ENCODE peak calls at places on chromosomes 3 and 15, in five cellular contexts. O, Q, Y, T and S are unnamed samples.

GRCh38 chr15:56598991-56599390 is 134.1 kb upstream of the MNS1 start:
- DNase-seq in Y (peak; percentile 55), T (no peak), O (no peak), Q (no peak), S (no peak)

GRCh38 chr15:39922450-39923092 is 2.5 kb upstream of the GPR176 start:
- DNase-seq in O (no peak), T (no peak), Q (no peak), Y (no peak), S (no peak)

GRCh38 chr15:43776101-43776717 is 557 bp downstream of the ELL3 start:
- DNase-seq in O (no peak), T (peak; percentile 40), Y (no peak), Q (peak; percentile 87), S (peak; percentile 74)

GRCh38 chr3:60055765-60056164 is 1005.9 kb upstream of the CFAP20DC start:
- DNase-seq in Y (peak; percentile 82), T (no peak), O (no peak), Q (no peak), S (no peak)

GRCh38 chr3:161558256-161558655 is 61.6 kb downstream of the OTOL1 start:
- DNase-seq in O (no peak), Y (peak; percentile 72), Q (no peak), T (no peak), S (no peak)

GRCh38 chr3:98532709-98533571 is 1.2 kb downstream of the GPR15 start:
- DNase-seq in T (no peak), O (no peak), Y (no peak), Q (no peak), S (no peak)

GRCh38 chr3:101702726-101703125 is 16.2 kb upstream of the RPL24 start:
- DNase-seq in Q (no peak), T (no peak), O (no peak), Y (no peak), S (no peak)

GRCh38 chr3:2465842-2466241 is 367.2 kb downstream of the CNTN4 start:
- DNase-seq in O (no peak), T (no peak), Y (no peak), Q (no peak), S (no peak)

GRCh38 chr15:39367591-39367990 is 213.3 kb upstream of the THBS1 start:
- DNase-seq in T (no peak), Y (peak; percentile 37), O (no peak), Q (no peak), S (no peak)

GRCh38 chr15:89018235-89018634 is 70.0 kb upstream of the ABHD2 start:
- DNase-seq in Y (peak; percentile 42), O (peak; percentile 67), Q (no peak), T (peak; percentile 7), S (peak; percentile 61)

GRCh38 chr3:140717915-140718314 is 40.1 kb downstream of the TRIM42 start:
- DNase-seq in O (no peak), T (no peak), Q (no peak), Y (no peak), S (no peak)

GRCh38 chr15:69573815-69574472 is 121.3 kb downstream of the RPLP1 start:
- DNase-seq in O (no peak), Q (peak; percentile 22), Y (peak; percentile 79), T (no peak), S (no peak)

GRCh38 chr3:35544976-35545375 is 94.3 kb upstream of the ARPP21 start:
- DNase-seq in Y (no peak), T (no peak), Q (no peak), O (no peak), S (no peak)

GRCh38 chr15:85118173-85118572 is 136.5 kb downstream of the PDE8A start:
- DNase-seq in T (no peak), Q (no peak), Y (no peak), O (no peak), S (no peak)

GRCh38 chr3:156781310-156782230 is 44.6 kb upstream of the LEKR1 start:
- DNase-seq in Y (peak; percentile 73), T (no peak), O (no peak), Q (no peak), S (no peak)

GRCh38 chr3:151228291-151229125 is 25.5 kb upstream of the GPR171 start:
- DNase-seq in T (no peak), O (no peak), Q (no peak), Y (peak; percentile 89), S (no peak)

GRCh38 chr15:23616536-23616935 is 31.1 kb downstream of the MAGEL2 start:
- DNase-seq in Y (no peak), T (no peak), Q (no peak), O (no peak), S (no peak)

GRCh38 chr3:72319202-72320095 is 528.8 kb downstream of the SHQ1 start:
- DNase-seq in T (no peak), Y (peak; percentile 63), Q (no peak), O (no peak), S (no peak)

GRCh38 chr3:33915796-33916589 is 117.6 kb downstream of the PDCD6IP start:
- DNase-seq in Q (no peak), O (no peak), Y (peak; percentile 33), T (no peak), S (no peak)

GRCh38 chr3:174675426-174675825 is 183.7 kb upstream of the NAALADL2 start:
- DNase-seq in Y (no peak), Q (no peak), O (no peak), T (no peak), S (no peak)

GRCh38 chr3:127216415-127217261 is 23.7 kb downstream of the PRR23E start:
- DNase-seq in Q (no peak), T (no peak), Y (no peak), O (no peak), S (no peak)

GRCh38 chr15:90191795-90192494 is 9.2 kb upstream of the SEMA4B start:
- DNase-seq in Y (peak; percentile 29), T (peak; percentile 98), Q (peak; percentile 89), O (peak; percentile 95), S (peak; percentile 79)
- TF ChIP-seq CTCF in Y (no peak), T (no peak), Q (no peak), O (no peak), S (no peak)

GRCh38 chr3:134317106-134317947 is 56.9 kb downstream of the AMOTL2 start:
- DNase-seq in T (no peak), Q (no peak), O (no peak), Y (peak; percentile 64), S (no peak)
- H3K4me1 ChIP-seq in T (peaks cover 13% of the 10 kb centered on the region), Q (no peaks in the 10 kb centered on the region), O (peaks cover 35% of the 10 kb centered on the region), Y (peaks cover 32% of the 10 kb centered on the region), S (peaks cover 37% of the 10 kb centered on the region)

GRCh38 chr15:30033211-30033610 is 49.5 kb upstream of the GOLGA8J start:
- DNase-seq in O (no peak), Q (no peak), Y (no peak), T (no peak), S (no peak)

GRCh38 chr15:30033763-30034162 is 49.0 kb upstream of the GOLGA8J start:
- DNase-seq in Y (no peak), T (no peak), Q (no peak), O (no peak), S (no peak)

GRCh38 chr15:30036304-30036703 is 46.5 kb upstream of the GOLGA8J start:
- DNase-seq in T (no peak), Y (no peak), Q (no peak), O (no peak), S (no peak)

DNA sequence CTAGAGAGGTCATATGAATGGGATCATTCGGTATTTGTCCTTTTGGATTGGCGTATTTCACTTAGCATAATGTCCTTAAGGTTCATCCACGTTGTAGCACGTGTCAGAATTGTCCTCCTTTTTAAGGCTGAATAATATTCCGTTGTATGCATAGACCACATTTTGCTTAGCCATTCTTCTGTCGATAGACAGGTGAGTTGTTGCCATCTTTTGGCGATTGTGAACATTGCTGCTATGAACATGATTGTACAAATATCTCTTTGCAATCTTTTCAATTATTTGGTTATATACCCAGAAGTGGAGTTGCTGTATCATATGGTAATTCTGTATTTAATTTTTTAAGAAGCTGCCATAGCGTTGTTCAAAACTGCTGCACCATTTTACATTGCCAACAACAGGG is 52.4 kb upstream of the GOLGA8J start:
- DNase-seq in O (no peak), T (no peak), Q (no peak), Y (no peak), S (no peak)
- TF ChIP-seq CTCF in O (no peak), T (no peak), Q (peak; percentile 23), Y (no peak), S (no peak)

GRCh38 chr15:92904832-92905640 is 4.9 kb downstream of the CHD2 start:
- DNase-seq in T (no peak), O (no peak), Q (no peak), Y (no peak), S (no peak)
- H3K4me1 ChIP-seq in T (peaks cover 26% of the 10 kb centered on the region), O (peaks cover 74% of the 10 kb centered on the region), Q (peaks cover 4% of the 10 kb centered on the region), Y (peaks cover 24% of the 10 kb centered on the region), S (peaks cover 51% of the 10 kb centered on the region)

GRCh38 chr15:100651253-100651652 is 48.9 kb downstream of the ASB7 start:
- DNase-seq in O (no peak), Y (peak; percentile 30), Q (no peak), T (no peak), S (no peak)
- TF ChIP-seq CTCF in O (no peak), Y (no peak), Q (no peak), T (no peak), S (no peak)

GRCh38 chr15:27671794-27672438 is 427.2 kb downstream of the OCA2 start:
- DNase-seq in Y (no peak), O (no peak), T (no peak), Q (no peak), S (no peak)

GRCh38 chr15:27668471-27669220 is 430.5 kb downstream of the OCA2 start:
- DNase-seq in Q (no peak), T (no peak), O (no peak), Y (no peak), S (no peak)

GRCh38 chr15:27669641-27670040 is 429.5 kb downstream of the OCA2 start:
- DNase-seq in Y (no peak), Q (no peak), O (no peak), T (no peak), S (no peak)

GRCh38 chr15:27672537-27672936 is 426.6 kb downstream of the OCA2 start:
- DNase-seq in Q (no peak), Y (no peak), T (no peak), O (no peak), S (no peak)

GRCh38 chr15:27670481-27670880 is 428.6 kb downstream of the OCA2 start:
- DNase-seq in Y (no peak), Q (no peak), O (no peak), T (no peak), S (no peak)
- H3K4me1 ChIP-seq in Y (no peaks in the 10 kb centered on the region), Q (no peaks in the 10 kb centered on the region), O (peaks cover 9% of the 10 kb centered on the region), T (no peaks in the 10 kb centered on the region), S (no peaks in the 10 kb centered on the region)